ENCODE peak calls at places on chromosomes 5 and 9, in four cellular contexts. M, X, O and Q are unnamed samples.

GRCh38 chr5:52754051-52754450 is 33.7 kb upstream of the ITGA1 start:
- DNase-seq in M (no peak), X (no peak), O (no peak), Q (no peak)

GRCh38 chr9:27203783-27204182 is 93.2 kb downstream of the EQTN start:
- DNase-seq in M (no peak), X (no peak), O (no peak), Q (no peak)

GRCh38 chr9:136264803-136265405 is 19.3 kb upstream of the QSOX2 start:
- DNase-seq in M (no peak), X (no peak), O (no peak), Q (no peak)

GRCh38 chr9:90547896-90548295 is 94.7 kb downstream of the DIRAS2 start:
- DNase-seq in M (no peak), X (no peak), O (no peak), Q (no peak)

GRCh38 chr5:30475429-30475828 is 718.1 kb upstream of the CDH6 start:
- DNase-seq in M (no peak), X (no peak), O (no peak), Q (no peak)

GRCh38 chr5:1665803-1666202 is 133.8 kb downstream of the MRPL36 start:
- DNase-seq in M (no peak), X (no peak), O (no peak), Q (no peak)

GRCh38 chr5:141382469-141383294 is at the start of gene PCDHGA7:
- DNase-seq in M (peak; percentile 55), X (no peak), O (no peak), Q (no peak)

GRCh38 chr9:14004110-14004509 is 309.8 kb downstream of the NFIB start:
- DNase-seq in M (no peak), X (no peak), O (no peak), Q (no peak)

GRCh38 chr5:67206381-67207328 is 10.1 kb upstream of the CD180 start:
- DNase-seq in M (no peak), X (no peak), O (peak; percentile 68), Q (peak; percentile 88)

GRCh38 chr9:88060746-88061145 is 77.5 kb downstream of the SPATA31C2 start:
- DNase-seq in M (no peak), X (no peak), O (no peak), Q (no peak)

GRCh38 chr5:38809388-38810359 is 36.1 kb upstream of the OSMR start:
- DNase-seq in M (peak; percentile 85), X (peak; percentile 92), O (no peak), Q (peak; percentile 4)

GRCh38 chr9:34343090-34343489 is 13.7 kb downstream of the NUDT2 start:
- DNase-seq in M (no peak), X (peak; percentile 82), O (no peak), Q (no peak)

GRCh38 chr5:10474521-10475075 is 32.9 kb downstream of the ROPN1L start:
- DNase-seq in M (no peak), X (no peak), O (no peak), Q (no peak)

GRCh38 chr5:77638763-77639451 is 394 bp upstream of the OTP start:
- DNase-seq in M (no peak), X (no peak), O (no peak), Q (no peak)

GRCh38 chr9:36039696-36040095 is 3.0 kb downstream of the RECK start:
- DNase-seq in M (peak; percentile 45), X (no peak), O (no peak), Q (no peak)

GRCh38 chr9:33290247-33290993 is at the start of gene NFX1:
- DNase-seq in M (peak; percentile 95), X (peak; percentile 97), O (peak; percentile 98), Q (peak; percentile 100)

GRCh38 chr5:32170303-32171170 is 3.6 kb downstream of the GOLPH3 start:
- DNase-seq in M (peak; percentile 62), X (no peak), O (no peak), Q (no peak)

GRCh38 chr5:79962580-79963222 is 28.4 kb downstream of the MTX3 start:
- DNase-seq in M (peak; percentile 51), X (no peak), O (no peak), Q (no peak)

GRCh38 chr9:91847576-91847975 is 102.5 kb downstream of the ROR2 start:
- DNase-seq in M (peak; percentile 31), X (no peak), O (no peak), Q (no peak)

GRCh38 chr5:141638771-141639170 is 2.0 kb downstream of the RELL2 start:
- DNase-seq in M (no peak), X (no peak), O (no peak), Q (no peak)

GRCh38 chr5:60541980-60542379 is 158.0 kb downstream of the DEPDC1B start:
- DNase-seq in M (peak; percentile 14), X (no peak), O (no peak), Q (no peak)

GRCh38 chr9:112784020-112784788 is 33.6 kb downstream of the SNX30 start:
- DNase-seq in M (no peak), X (no peak), O (no peak), Q (no peak)

GRCh38 chr5:112492291-112492690 is 73.2 kb upstream of the EPB41L4A start:
- DNase-seq in M (peak; percentile 53), X (peak; percentile 60), O (no peak), Q (no peak)

GRCh38 chr9:106829666-106830408 is 33.1 kb upstream of the ZNF462 start:
- DNase-seq in M (no peak), X (no peak), O (no peak), Q (no peak)

GRCh38 chr5:91229031-91229623 is 154.0 kb downstream of the ARRDC3 start:
- DNase-seq in M (no peak), X (no peak), O (no peak), Q (no peak)

GRCh38 chr9:99748690-99749089 is 73.0 kb upstream of the NR4A3 start:
- DNase-seq in M (no peak), X (no peak), O (no peak), Q (no peak)

GRCh38 chr5:77329664-77330430 is 119.4 kb downstream of the PDE8B start:
- DNase-seq in M (no peak), X (no peak), O (no peak), Q (no peak)

GRCh38 chr5:153629027-153629426 is 138.6 kb downstream of the GRIA1 start:
- DNase-seq in M (peak; percentile 81), X (peak; percentile 75), O (no peak), Q (no peak)

GRCh38 chr9:35827486-35827885 is 1.0 kb downstream of the FAM221B start:
- DNase-seq in M (peak; percentile 68), X (no peak), O (no peak), Q (no peak)